ENCODE peak calls at places on chromosome 12, in eight cellular contexts. G is CD4-positive, CD25-positive, alpha-beta regulatory T cell; P is right cardiac atrium; D is CD4-positive, alpha-beta T cell; M is lower lobe of right lung; S is GM23338; A is naive thymus-derived CD4-positive, alpha-beta T cell; U is CD8-positive, alpha-beta T cell. T is an unnamed sample. For H3K27me3, the result is how much of the 10 kb centered on the place peaks cover.

GRCh38 chr12:124032265-124032886 is 59.4 kb downstream of the ZNF664 start:
- ATAC-seq in G (no peak), P (peak), D (no peak), M (peak), S (peak), A (peak), U (no peak), T (no peak)

GRCh38 chr12:46562625-46563228 is 190.2 kb upstream of the SLC38A2 start:
- ATAC-seq in G (no peak), P (peak), D (no peak), M (peak), S (no peak), A (peak), U (no peak), T (no peak)

GRCh38 chr12:113399490-113399889 is 4.2 kb downstream of the SDS start:
- ATAC-seq in G (no peak), P (no peak), D (no peak), M (no peak), S (no peak), A (no peak), U (no peak), T (no peak)

GRCh38 chr12:77019920-77020319 is 45.4 kb downstream of the E2F7 start:
- ATAC-seq in G (no peak), P (no peak), D (no peak), M (no peak), S (no peak), A (no peak), U (no peak), T (no peak)

GRCh38 chr12:87305481-87305880 is 723.7 kb downstream of the C12orf50 start:
- ATAC-seq in G (no peak), P (no peak), D (no peak), M (no peak), S (no peak), A (no peak), U (no peak), T (no peak)

GRCh38 chr12:121598672-121599287 is 18.0 kb upstream of the KDM2B start:
- ATAC-seq in G (no peak), P (no peak), D (no peak), M (no peak), S (no peak), A (no peak), U (no peak), T (no peak)

GRCh38 chr12:67452119-67452805 is 183.1 kb downstream of the CAND1 start:
- ATAC-seq in G (no peak), P (no peak), D (no peak), M (peak), S (no peak), A (peak), U (no peak), T (no peak)

GRCh38 chr12:53991077-53991460 is 6.1 kb downstream of the HOXC10 start:
- ATAC-seq in G (no peak), P (no peak), D (no peak), M (no peak), S (no peak), A (no peak), U (no peak), T (no peak)

GRCh38 chr12:109934026-109934425 is 34.0 kb downstream of the TCHP start:
- ATAC-seq in G (no peak), P (no peak), D (no peak), M (no peak), S (no peak), A (no peak), U (no peak), T (no peak)

GRCh38 chr12:109064143-109064542 is 11.8 kb downstream of the USP30 start:
- ATAC-seq in G (no peak), P (no peak), D (no peak), M (no peak), S (no peak), A (no peak), U (no peak), T (no peak)

GRCh38 chr12:67437011-67437410 is 167.9 kb downstream of the CAND1 start:
- ATAC-seq in G (no peak), P (no peak), D (no peak), M (no peak), S (no peak), A (no peak), U (no peak), T (no peak)

GRCh38 chr12:104827587-104827986 is 130.5 kb downstream of the SLC41A2 start:
- ATAC-seq in G (no peak), P (no peak), D (no peak), M (no peak), S (peak), A (no peak), U (no peak), T (no peak)

GRCh38 chr12:12927211-12928079 is 24.5 kb downstream of the GPRC5D start:
- ATAC-seq in G (no peak), P (peak), D (peak), M (peak), S (peak), A (peak), U (no peak), T (peak)

GRCh38 chr12:31234955-31235867 is 90.7 kb downstream of the SINHCAF start:
- ATAC-seq in G (no peak), P (peak), D (no peak), M (peak), S (peak), A (no peak), U (no peak), T (no peak)

GRCh38 chr12:52813885-52814709 is at the start of gene KRT4:
- ATAC-seq in G (no peak), P (no peak), D (no peak), M (peak), S (no peak), A (no peak), U (no peak), T (no peak)

GRCh38 chr12:77888611-77889010 is 57.9 kb downstream of the NAV3 start:
- ATAC-seq in G (no peak), P (no peak), D (no peak), M (no peak), S (no peak), A (no peak), U (no peak), T (no peak)

GRCh38 chr12:4148418-4149056 is 125.0 kb upstream of the CCND2 start:
- ATAC-seq in G (peak), P (peak), D (peak), M (peak), S (no peak), A (peak), U (peak), T (peak)

GRCh38 chr12:124734224-124734788 is 129.4 kb downstream of the SCARB1 start:
- ATAC-seq in G (no peak), P (peak), D (peak), M (peak), S (peak), A (peak), U (no peak), T (peak)

GRCh38 chr12:120984351-120984898 is 6.1 kb downstream of the HNF1A start:
- ATAC-seq in G (no peak), P (no peak), D (no peak), M (no peak), S (peak), A (no peak), U (no peak), T (no peak)

GRCh38 chr12:121992059-121992879 is 29.4 kb upstream of the BCL7A start:
- ATAC-seq in G (peak), P (peak), D (peak), M (peak), S (no peak), A (peak), U (peak), T (no peak)

GRCh38 chr12:107329569-107330324 is 236.4 kb upstream of the CRY1 start:
- ATAC-seq in G (no peak), P (no peak), D (peak), M (no peak), S (no peak), A (peak), U (no peak), T (no peak)

GRCh38 chr12:121227294-121227693 is 17.4 kb downstream of the P2RX4 start:
- ATAC-seq in G (no peak), P (no peak), D (no peak), M (peak), S (no peak), A (no peak), U (no peak), T (no peak)

GRCh38 chr12:59080101-59080500 is 159.8 kb upstream of the LRIG3 start:
- ATAC-seq in G (no peak), P (no peak), D (no peak), M (peak), S (no peak), A (no peak), U (no peak), T (no peak)

GRCh38 chr12:88615490-88615889 is 35.2 kb upstream of the KITLG start:
- ATAC-seq in G (no peak), P (no peak), D (no peak), M (no peak), S (no peak), A (no peak), U (no peak), T (no peak)

GRCh38 chr12:57813111-57813970 is 5.2 kb downstream of the AVIL start:
- ATAC-seq in G (no peak), P (no peak), D (no peak), M (no peak), S (no peak), A (peak), U (no peak), T (no peak)

GRCh38 chr12:55932546-55932919 is 1.6 kb downstream of the DGKA start:
- ATAC-seq in G (no peak), P (no peak), D (peak), M (peak), S (no peak), A (peak), U (peak), T (no peak)

GRCh38 chr12:122454739-122455138 is 32.3 kb upstream of the CLIP1 start:
- ATAC-seq in G (no peak), P (no peak), D (no peak), M (no peak), S (no peak), A (no peak), U (no peak), T (no peak)

GRCh38 chr12:47899466-47899865 is 5.3 kb downstream of the VDR start:
- ATAC-seq in G (no peak), P (no peak), D (no peak), M (no peak), S (no peak), A (no peak), U (no peak), T (no peak)

GRCh38 chr12:92978607-92979006 is 49.5 kb upstream of the EEA1 start:
- ATAC-seq in G (no peak), P (no peak), D (no peak), M (no peak), S (no peak), A (no peak), U (no peak), T (no peak)

GRCh38 chr12:125185740-125186470 is 120.7 kb downstream of the AACS start:
- ATAC-seq in G (no peak), P (peak), D (no peak), M (peak), S (peak), A (peak), U (no peak), T (peak)

GRCh38 chr12:114710151-114710550 is 26.2 kb upstream of the TBX3 start:
- ATAC-seq in G (no peak), P (no peak), D (no peak), M (no peak), S (no peak), A (no peak), U (no peak), T (no peak)
- H3K27me3 ChIP-seq in G (under half), P (under half), D (under half), M (under half), S (under half), A (under half), U (under half), T (half or more)

GRCh38 chr12:79692860-79693605 is 2.3 kb upstream of the PAWR start:
- ATAC-seq in G (no peak), P (no peak), D (no peak), M (no peak), S (no peak), A (no peak), U (no peak), T (no peak)
- H3K27me3 ChIP-seq in G (under half), P (under half), D (under half), M (under half), S (under half), A (under half), U (under half), T (under half)

GRCh38 chr12:79690606-79691298 is at the start of gene PAWR:
- ATAC-seq in G (peak), P (peak), D (peak), M (peak), S (peak), A (peak), U (peak), T (peak)

GRCh38 chr12:79691299-79692248 is 810 bp upstream of the PAWR start:
- ATAC-seq in G (no peak), P (peak), D (no peak), M (peak), S (peak), A (no peak), U (peak), T (peak)

GRCh38 chr12:79689477-79690155 is 1.1 kb downstream of the PAWR start:
- ATAC-seq in G (no peak), P (peak), D (no peak), M (peak), S (peak), A (peak), U (no peak), T (peak)

GRCh38 chr12:79689041-79689476 is 1.7 kb downstream of the PAWR start:
- ATAC-seq in G (no peak), P (no peak), D (no peak), M (no peak), S (no peak), A (no peak), U (no peak), T (no peak)

GRCh38 chr12:79690156-79690605 is 583 bp downstream of the PAWR start:
- ATAC-seq in G (peak), P (peak), D (no peak), M (peak), S (peak), A (no peak), U (peak), T (peak)
- H3K27me3 ChIP-seq in G (under half), P (under half), D (half or more), M (under half), S (under half), A (under half), U (under half), T (under half)

DNA sequence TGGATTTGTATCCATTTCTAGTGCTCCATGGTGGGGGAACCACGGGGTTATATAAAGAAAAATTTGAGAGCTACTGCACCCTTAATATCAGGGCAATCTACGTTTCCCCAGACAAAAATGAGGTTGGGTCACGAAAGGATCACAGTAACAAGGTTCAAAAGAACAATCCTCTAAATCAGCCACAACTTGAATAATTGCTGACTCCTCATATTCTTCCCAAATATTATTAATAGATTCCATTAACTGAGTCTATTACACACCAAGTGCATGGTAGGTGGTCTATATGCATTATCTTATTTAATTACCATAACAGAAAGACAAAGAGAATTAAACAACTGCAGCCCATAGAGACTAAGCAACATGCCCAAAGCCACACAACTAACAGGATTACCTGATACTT is 438.2 kb downstream of the ETNK1 start:
- ATAC-seq in G (no peak), P (no peak), D (no peak), M (no peak), S (no peak), A (no peak), U (no peak), T (no peak)
- H3K27me3 ChIP-seq in G (under half), P (under half), D (under half), M (under half), S (under half), A (under half), U (under half), T (under half)

DNA sequence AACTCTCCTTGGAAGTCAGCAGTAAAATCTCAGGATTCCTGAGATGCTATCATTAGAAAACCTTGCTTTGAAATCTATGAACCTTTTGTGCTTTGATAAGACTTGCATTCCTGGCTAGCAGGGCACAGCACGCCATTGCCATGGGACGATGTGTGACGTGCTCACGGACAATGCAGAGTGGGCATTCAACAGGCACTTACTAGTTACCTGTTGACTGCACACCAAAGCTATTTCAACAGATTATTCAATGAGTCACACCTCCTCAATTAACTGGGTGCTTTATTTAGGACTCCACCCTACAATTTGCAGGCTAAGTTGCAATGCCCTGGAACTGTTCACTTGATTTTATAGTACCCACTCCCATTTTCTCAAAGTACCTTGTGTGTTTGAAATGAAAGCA is 11.3 kb downstream of the NOS1 start:
- ATAC-seq in G (no peak), P (no peak), D (no peak), M (no peak), S (no peak), A (no peak), U (no peak), T (no peak)
- H3K27me3 ChIP-seq in G (under half), P (under half), D (under half), M (under half), S (under half), A (under half), U (under half), T (under half)

GRCh38 chr12:75205556-75205955 is 4.1 kb downstream of the KCNC2 start:
- ATAC-seq in G (no peak), P (no peak), D (no peak), M (no peak), S (no peak), A (no peak), U (no peak), T (no peak)

GRCh38 chr12:75208851-75209781 is 523 bp downstream of the KCNC2 start:
- ATAC-seq in G (no peak), P (no peak), D (no peak), M (peak), S (peak), A (peak), U (no peak), T (no peak)

GRCh38 chr12:75212072-75212471 is 2.4 kb upstream of the KCNC2 start:
- ATAC-seq in G (no peak), P (no peak), D (no peak), M (no peak), S (no peak), A (no peak), U (no peak), T (no peak)

GRCh38 chr12:75207338-75208083 is 2.1 kb downstream of the KCNC2 start:
- ATAC-seq in G (no peak), P (no peak), D (no peak), M (no peak), S (peak), A (no peak), U (no peak), T (no peak)

GRCh38 chr12:75209782-75210138 is at the start of gene KCNC2:
- ATAC-seq in G (no peak), P (no peak), D (no peak), M (no peak), S (no peak), A (no peak), U (no peak), T (no peak)
- H3K27me3 ChIP-seq in G (under half), P (under half), D (half or more), M (under half), S (half or more), A (under half), U (under half), T (half or more)

T was measured in gastroesophageal sphincter.